ENCODE peak calls at places on chromosomes 5 and 9, in eight cellular contexts. G is tibial artery, J is HCT116, Y is cardiac muscle cell, Z is brain microvascular endothelial cell, K is RWPE2, L is astrocyte, E is uterus. P is an unnamed sample.
A peak's percentile ranks its signal among the peaks of the same experiment; 100 is the strongest.

GRCh38 chr5:97528941-97529340 is 345.9 kb upstream of the RIOK2 start:
- DNase-seq in E (no peak), Y (no peak), L (peak; percentile 62), K (no peak), Z (peak; percentile 36), G (no peak), J (no peak), P (no peak)

GRCh38 chr5:333945-334344 is 12.4 kb downstream of the AHRR start:
- DNase-seq in E (no peak), G (no peak), K (no peak), Z (no peak), L (no peak), J (no peak), Y (no peak), P (no peak)

GRCh38 chr9:88998911-88999310 is 7.6 kb downstream of the S1PR3 start:
- DNase-seq in G (peak; percentile 73), E (peak; percentile 68), K (no peak), L (peak; percentile 54), Z (no peak), J (no peak), Y (no peak), P (no peak)

GRCh38 chr5:141100243-141100805 is at the start of gene PCDHB3:
- DNase-seq in K (no peak), L (peak; percentile 3), Z (no peak), G (no peak), E (peak; percentile 36), J (peak; percentile 16), Y (no peak), P (peak; percentile 47)

GRCh38 chr5:33438996-33439395 is 1.8 kb upstream of the TARS1 start:
- DNase-seq in Y (no peak), K (no peak), G (no peak), J (no peak), L (no peak), Z (no peak), E (no peak), P (no peak)

GRCh38 chr9:123957168-123957721 is 27.3 kb upstream of the DENND1A start:
- DNase-seq in L (no peak), G (no peak), J (no peak), K (no peak), E (no peak), Y (no peak), Z (no peak), P (no peak)

GRCh38 chr5:132228241-132229035 is 785 bp upstream of the P4HA2 start:
- DNase-seq in G (no peak), L (no peak), E (no peak), Z (no peak), Y (no peak), J (no peak), K (peak; percentile 66), P (no peak)

GRCh38 chr9:88745281-88746001 is 210.5 kb downstream of the NXNL2 start:
- DNase-seq in L (peak; percentile 47), Y (peak; percentile 63), K (no peak), E (peak; percentile 76), J (no peak), Z (no peak), G (no peak), P (no peak)

GRCh38 chr9:91677354-91677753 is 253.7 kb upstream of the NFIL3 start:
- DNase-seq in K (no peak), Z (peak; percentile 6), L (no peak), G (no peak), Y (no peak), J (no peak), E (no peak), P (no peak)

GRCh38 chr5:128844354-128844923 is 120.8 kb upstream of the SLC27A6 start:
- DNase-seq in G (no peak), Z (no peak), L (peak; percentile 8), Y (peak; percentile 56), E (no peak), J (no peak), K (no peak), P (peak; percentile 37)

GRCh38 chr9:129408535-129409215 is 212.2 kb downstream of the C9orf50 start:
- DNase-seq in Z (no peak), G (no peak), L (no peak), J (no peak), K (no peak), Y (peak; percentile 85), E (no peak), P (no peak)

GRCh38 chr5:123610209-123610608 is 98.2 kb downstream of the CSNK1G3 start:
- DNase-seq in E (no peak), Y (no peak), J (no peak), K (no peak), L (no peak), Z (no peak), G (no peak), P (no peak)

GRCh38 chr9:116288658-116289057 is 135.1 kb downstream of the PAPPA start:
- DNase-seq in Z (peak; percentile 99), E (no peak), L (peak; percentile 98), K (peak; percentile 68), Y (no peak), G (no peak), J (no peak), P (peak; percentile 35)

GRCh38 chr5:170056561-170057267 is 49.0 kb upstream of the FOXI1 start:
- DNase-seq in J (no peak), L (no peak), Z (no peak), G (no peak), E (no peak), Y (no peak), K (no peak), P (no peak)

GRCh38 chr9:33787839-33788238 is 7.5 kb upstream of the PRSS3 start:
- DNase-seq in E (no peak), J (no peak), Z (no peak), K (no peak), L (no peak), G (no peak), Y (no peak), P (no peak)

GRCh38 chr9:5388026-5388806 is 48.5 kb upstream of the RLN1 start:
- DNase-seq in L (peak; percentile 46), J (no peak), E (no peak), K (no peak), G (no peak), Z (peak; percentile 70), Y (no peak), P (no peak)

GRCh38 chr5:128905225-128906110 is 59.8 kb upstream of the SLC27A6 start:
- DNase-seq in L (peak; percentile 20), Z (peak; percentile 47), G (no peak), Y (peak; percentile 65), E (peak; percentile 28), J (peak; percentile 61), K (no peak), P (peak; percentile 60)

GRCh38 chr5:74167206-74167929 is 473.2 kb downstream of the ENC1 start:
- DNase-seq in G (no peak), Z (peak; percentile 79), E (no peak), L (peak; percentile 96), Y (no peak), K (no peak), J (no peak), P (peak; percentile 62)

GRCh38 chr5:118326496-118327045 is 661.8 kb downstream of the DTWD2 start:
- DNase-seq in L (peak; percentile 41), E (no peak), J (no peak), Z (peak; percentile 70), K (no peak), G (no peak), Y (no peak), P (no peak)

GRCh38 chr9:10230512-10230911 is 382.3 kb downstream of the PTPRD start:
- DNase-seq in K (no peak), E (no peak), J (no peak), G (no peak), L (no peak), Z (no peak), Y (no peak), P (no peak)

GRCh38 chr5:119270121-119270565 is 85.7 kb upstream of the TNFAIP8 start:
- DNase-seq in K (no peak), G (no peak), J (no peak), Z (no peak), E (no peak), Y (no peak), L (no peak), P (no peak)

GRCh38 chr5:102763734-102764133 is 8.6 kb downstream of the PAM start:
- DNase-seq in Y (no peak), L (no peak), K (no peak), Z (no peak), J (no peak), E (no peak), G (no peak), P (no peak)
- H3K27ac ChIP-seq in Y (no peak overlapping the region), L (no peak overlapping the region), K (no peak overlapping the region), Z (no peak overlapping the region), J (no peak overlapping the region), E (no peak overlapping the region), G (no peak overlapping the region), P (no peak overlapping the region)

DNA sequence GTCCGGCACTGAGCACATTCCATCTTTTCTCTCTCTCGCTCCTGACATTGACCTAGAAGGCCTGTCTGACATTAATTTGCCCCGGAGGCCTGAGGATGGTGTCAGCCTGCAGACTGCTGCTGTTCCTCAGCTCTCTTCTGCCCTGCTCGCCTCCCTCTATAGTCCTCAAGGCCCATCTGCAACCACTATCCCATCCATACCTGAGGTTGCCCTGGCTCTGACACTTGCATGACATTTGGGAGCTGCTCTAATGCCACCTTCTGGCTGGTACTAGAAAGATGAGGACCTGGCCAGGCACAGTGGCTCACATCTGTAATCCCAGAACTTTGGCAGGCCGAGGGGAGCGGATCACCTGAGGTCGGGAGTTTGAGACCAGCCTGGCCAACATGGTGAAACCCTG is 38.6 kb upstream of the GGTA1 start:
- DNase-seq in G (no peak), L (no peak), Y (no peak), Z (no peak), J (peak; percentile 48), E (no peak), K (no peak), P (no peak)
- TF ChIP-seq CTCF in G (no peak), L (no peak), Y (no peak), Z (peak; percentile 8), J (peak; percentile 47), E (no peak), K (peak; percentile 19), P (no peak)

GRCh38 chr5:158968160-158968559 is 131.6 kb downstream of the EBF1 start:
- DNase-seq in E (no peak), Z (no peak), Y (no peak), K (no peak), L (no peak), G (no peak), J (no peak), P (no peak)
- H3K27ac ChIP-seq in E (no peak overlapping the region), Z (no peak overlapping the region), Y (no peak overlapping the region), K (peak overlapping the region; percentile 58), L (no peak overlapping the region), G (no peak overlapping the region), J (no peak overlapping the region), P (no peak overlapping the region)

DNA sequence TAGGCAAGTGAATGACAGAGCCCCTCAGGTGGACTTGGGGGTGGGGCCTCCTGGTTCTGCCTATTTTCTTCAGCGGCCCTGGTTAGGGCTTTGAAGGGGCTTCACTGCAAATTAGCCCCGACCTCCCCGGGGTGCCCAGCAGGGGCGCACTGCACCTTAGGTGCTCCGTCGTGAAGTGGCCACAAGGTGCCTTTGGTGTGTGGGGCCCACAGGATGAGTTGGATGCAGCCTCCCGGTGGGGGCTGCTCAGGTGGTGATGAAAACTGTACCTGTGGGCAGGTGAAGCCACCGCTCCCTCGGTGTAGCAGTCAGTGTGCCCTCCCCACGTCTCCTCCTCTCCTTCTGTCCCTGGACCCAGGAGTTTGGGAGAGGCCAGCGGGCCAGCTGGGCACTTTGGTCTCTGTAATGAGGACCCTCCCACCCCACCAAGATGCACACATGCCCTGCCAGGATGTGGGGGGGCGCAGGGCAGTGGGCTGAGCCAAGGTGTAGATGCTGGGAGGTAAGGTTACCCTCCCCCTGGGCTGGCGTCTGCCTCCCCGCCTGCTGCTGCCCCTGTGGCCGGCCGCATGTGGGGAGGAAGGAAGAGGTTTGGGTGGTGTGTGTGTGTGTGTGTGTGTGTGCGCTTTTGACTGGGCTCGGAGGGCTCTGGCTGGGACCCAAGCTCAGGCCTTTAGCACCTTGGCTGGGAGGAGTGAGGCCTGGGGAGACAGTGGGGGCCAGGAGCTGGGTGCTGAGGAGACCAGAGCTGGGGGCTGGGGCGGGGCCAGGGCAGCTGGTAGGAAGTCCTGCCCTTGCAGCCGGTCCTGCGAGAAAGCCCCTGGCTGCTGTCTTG is 55.6 kb downstream of the RXRA start:
- DNase-seq in L (peak; percentile 36), G (no peak), Y (no peak), E (peak; percentile 46), Z (no peak), K (no peak), J (no peak), P (no peak)
- TF ChIP-seq CTCF in L (peak; percentile 4), G (no peak), Y (no peak), E (no peak), Z (peak; percentile 46), K (peak; percentile 9), J (peak; percentile 60), P (no peak)